ENCODE peak calls at places on chromosomes 1 and 21, in eight cellular contexts. O is activated naive CD4-positive, alpha-beta T cell treated with anti-CD3 and anti-CD28 coated beads, Interleukin-2, amount 10 ng/mL, durations not matched to agents 7 days and 5 days; C is RCC 7860; K is activated T-helper 1 cell treated with Interleukin-2 at 50 U/mL for 16 hours; W is EL; P is activated CD8-positive, alpha-beta memory T cell treated with anti-CD3 and anti-CD28 coated beads, Interleukin-2, amount 50 U/mL, for 4 hours; V is T-helper 9 cell; M is GM12865. Y is an unnamed sample.

GRCh38 chr1:56831874-56832693 is 12.9 kb upstream of the FYB2 start:
- DNase-seq in C (peak; percentile 44), W (peak; percentile 95), P (peak; percentile 63), O (peak; percentile 72), K (peak; percentile 30), V (peak; percentile 63), M (peak; percentile 76), Y (peak; percentile 94)

GRCh38 chr1:22473952-22474351 is 22.3 kb downstream of the ZBTB40 start:
- DNase-seq in P (no peak), K (no peak), V (no peak), M (no peak), W (no peak), C (no peak), O (no peak), Y (no peak)

GRCh38 chr1:45304311-45305081 is 22.2 kb upstream of the HPDL start:
- DNase-seq in W (no peak), K (no peak), P (no peak), V (no peak), C (no peak), O (no peak), M (peak; percentile 70), Y (peak; percentile 34)

GRCh38 chr1:2482588-2482987 is 6.5 kb downstream of the PLCH2 start:
- DNase-seq in W (no peak), O (no peak), P (no peak), K (no peak), M (no peak), V (no peak), C (no peak), Y (no peak)

GRCh38 chr1:58528518-58528917 is 18.0 kb downstream of the OMA1 start:
- DNase-seq in M (no peak), V (no peak), W (peak; percentile 64), K (no peak), C (no peak), O (no peak), P (no peak), Y (peak; percentile 71)

GRCh38 chr1:231885209-231885854 is 258.7 kb downstream of the DISC1 start:
- DNase-seq in M (no peak), V (no peak), W (peak; percentile 76), C (peak; percentile 32), K (no peak), O (no peak), P (no peak), Y (peak; percentile 51)

GRCh38 chr21:37520801-37521200 is 154.2 kb downstream of the DYRK1A start:
- DNase-seq in M (no peak), V (no peak), K (no peak), C (no peak), P (no peak), O (no peak), W (no peak), Y (no peak)

GRCh38 chr1:158809862-158810261 is 21.3 kb upstream of the MNDA start:
- DNase-seq in V (no peak), P (no peak), K (no peak), O (no peak), M (no peak), W (no peak), C (no peak), Y (no peak)

GRCh38 chr1:71273326-71273725 is 192.5 kb upstream of the ZRANB2 start:
- DNase-seq in O (no peak), M (no peak), V (no peak), P (no peak), W (no peak), K (no peak), C (no peak), Y (no peak)

GRCh38 chr1:245578751-245579150 is 424.0 kb downstream of the KIF26B start:
- DNase-seq in K (no peak), M (no peak), P (no peak), C (no peak), O (no peak), V (no peak), W (no peak), Y (no peak)

GRCh38 chr1:15968172-15968571 is 7.7 kb downstream of the ZBTB17 start:
- DNase-seq in V (no peak), O (no peak), P (no peak), K (no peak), W (no peak), M (no peak), C (no peak), Y (no peak)

GRCh38 chr21:45331521-45332257 is 44.0 kb upstream of the POFUT2 start:
- DNase-seq in P (peak; percentile 14), K (no peak), M (no peak), O (no peak), V (no peak), W (no peak), C (no peak), Y (no peak)

GRCh38 chr1:194873328-194873923 is 1687.0 kb upstream of the B3GALT2 start:
- DNase-seq in V (no peak), W (peak; percentile 38), P (no peak), M (no peak), O (no peak), C (no peak), K (no peak), Y (peak; percentile 49)

GRCh38 chr21:25881524-25882376 is 147.0 kb downstream of the GABPA start:
- DNase-seq in C (peak; percentile 41), V (peak; percentile 38), P (peak; percentile 54), W (peak; percentile 61), M (peak; percentile 76), O (peak; percentile 71), K (peak; percentile 7), Y (peak; percentile 66)

GRCh38 chr21:14120091-14120734 is 90.5 kb downstream of the LIPI start:
- DNase-seq in O (peak; percentile 52), W (peak; percentile 12), C (peak; percentile 31), P (peak; percentile 22), K (no peak), M (peak; percentile 75), V (no peak), Y (peak; percentile 6)

Y was measured in ELR.